ENCODE peak calls at places on chromosomes 3 and 15, in eight cellular contexts. E, J, V, K, U, S, M and P are unnamed samples.

GRCh38 chr3:134516905-134517304 is 31.0 kb downstream of the CEP63 start:
- DNase-seq in E (no peak), J (no peak), M (no peak), V (no peak), U (no peak), K (no peak), S (no peak), P (no peak)

GRCh38 chr15:75644376-75644775 is 3.3 kb upstream of the SNX33 start:
- DNase-seq in S (no peak), J (no peak), M (no peak), U (no peak), K (no peak), V (no peak), E (no peak), P (no peak)

GRCh38 chr3:187445352-187445751 is 77.2 kb downstream of the RTP4 start:
- DNase-seq in J (no peak), M (no peak), V (no peak), E (no peak), S (no peak), K (no peak), U (peak), P (peak)

GRCh38 chr15:87753539-87753938 is 503.0 kb downstream of the NTRK3 start:
- DNase-seq in U (no peak), V (no peak), J (no peak), E (no peak), K (no peak), S (no peak), M (no peak), P (no peak)

GRCh38 chr3:76387000-76387399 is 601.7 kb upstream of the ZNF717 start:
- DNase-seq in S (no peak), M (no peak), E (no peak), V (no peak), U (no peak), J (no peak), K (no peak), P (no peak)

GRCh38 chr15:65916664-65917406 is 47.5 kb downstream of the RAB11A start:
- DNase-seq in U (peak), S (no peak), K (peak), M (peak), E (peak), V (peak), J (no peak), P (peak)

GRCh38 chr3:122745365-122746021 is 48.1 kb downstream of the HSPBAP1 start:
- DNase-seq in E (no peak), U (no peak), M (no peak), K (no peak), J (no peak), S (no peak), V (no peak), P (peak)

GRCh38 chr15:67746450-67746849 is 78.9 kb upstream of the SKOR1 start:
- DNase-seq in J (no peak), E (no peak), S (no peak), M (no peak), V (no peak), K (no peak), U (no peak), P (no peak)

GRCh38 chr3:100401674-100402036 is 316 bp downstream of the LNP1 start:
- DNase-seq in K (peak), E (peak), U (no peak), V (peak), J (peak), M (no peak), S (no peak), P (no peak)

GRCh38 chr15:45107941-45108630 is 5.9 kb downstream of the DUOX2 start:
- DNase-seq in S (no peak), U (no peak), V (no peak), J (no peak), M (no peak), E (no peak), K (no peak), P (no peak)